ENCODE peak calls at places on chromosomes 16 and 17, in four cellular contexts. U, P, T and I are unnamed samples.

GRCh38 chr16:30761427-30761927 is 385 bp downstream of the CFAP119 start:
- DNase-seq in U (no peak), T (peak; percentile 34), P (peak; percentile 59), I (no peak)

GRCh38 chr17:81557276-81558114 is 5.3 kb upstream of the FAAP100 start:
- DNase-seq in T (no peak), P (no peak), U (no peak), I (no peak)

GRCh38 chr16:48081656-48082055 is 74.1 kb downstream of the ABCC12 start:
- DNase-seq in T (peak; percentile 93), U (peak; percentile 55), P (no peak), I (no peak)

GRCh38 chr16:51409001-51409675 is 258.1 kb upstream of the SALL1 start:
- DNase-seq in T (peak; percentile 29), P (no peak), U (no peak), I (no peak)

GRCh38 chr16:22386976-22387375 is 12.6 kb upstream of the CDR2 start:
- DNase-seq in U (peak; percentile 78), P (no peak), T (peak; percentile 92), I (no peak)

GRCh38 chr17:7897773-7898172 is 9.2 kb downstream of the CHD3 start:
- DNase-seq in U (no peak), T (peak; percentile 38), P (no peak), I (no peak)

GRCh38 chr16:22207715-22208360 is 1.8 kb downstream of the EEF2K start:
- DNase-seq in U (no peak), T (no peak), P (no peak), I (no peak)

GRCh38 chr17:81021531-81022370 is 13.2 kb upstream of the BAIAP2 start:
- DNase-seq in U (no peak), P (no peak), T (no peak), I (no peak)

GRCh38 chr16:14307623-14308356 is 236.7 kb downstream of the MRTFB start:
- DNase-seq in T (peak; percentile 34), U (no peak), P (no peak), I (no peak)

GRCh38 chr17:77666881-77667395 is 291.6 kb upstream of the TNRC6C start:
- DNase-seq in P (no peak), T (no peak), U (no peak), I (peak; percentile 15)

GRCh38 chr17:34892864-34893263 is 68.4 kb downstream of the CCT6B start:
- DNase-seq in U (no peak), P (no peak), T (no peak), I (no peak)

GRCh38 chr16:89101303-89102034 is 7.8 kb downstream of the ACSF3 start:
- DNase-seq in T (no peak), U (no peak), P (no peak), I (no peak)

GRCh38 chr17:37829446-37830142 is 84.7 kb upstream of the HNF1B start:
- DNase-seq in U (no peak), P (no peak), T (no peak), I (no peak)

GRCh38 chr17:33163827-33164555 is 129.1 kb downstream of the ASIC2 start:
- DNase-seq in P (no peak), T (peak; percentile 83), U (no peak), I (no peak)

GRCh38 chr16:8571061-8571596 is 19.2 kb downstream of the TMEM114 start:
- DNase-seq in P (no peak), U (no peak), T (peak; percentile 75), I (no peak)

GRCh38 chr16:66873685-66874055 is 6.6 kb upstream of the PDP2 start:
- DNase-seq in T (no peak), P (peak; percentile 50), U (no peak), I (no peak)

GRCh38 chr16:66872524-66872923 is 7.8 kb upstream of the PDP2 start:
- DNase-seq in U (no peak), T (no peak), P (peak; percentile 42), I (no peak)

GRCh38 chr16:66874079-66874775 is 6.1 kb upstream of the PDP2 start:
- DNase-seq in T (peak; percentile 68), U (no peak), P (no peak), I (no peak)

GRCh38 chr16:66871840-66872239 is 8.5 kb upstream of the PDP2 start:
- DNase-seq in P (peak; percentile 88), T (no peak), U (no peak), I (no peak)

GRCh38 chr16:66872927-66873684 is 7.2 kb upstream of the PDP2 start:
- DNase-seq in T (peak; percentile 100), P (peak; percentile 94), U (peak; percentile 94), I (peak; percentile 90)
- H3K4me3 ChIP-seq in T (peak overlapping the region; percentile 15), P (peak overlapping the region; percentile 32), U (peak overlapping the region; percentile 57), I (peak overlapping the region; percentile 37)

GRCh38 chr17:50807675-50808074 is 27.7 kb upstream of the WFIKKN2 start:
- DNase-seq in T (no peak), P (no peak), U (no peak), I (no peak)

GRCh38 chr17:50808413-50808812 is 27.0 kb upstream of the WFIKKN2 start:
- DNase-seq in T (no peak), U (no peak), P (no peak), I (no peak)

GRCh38 chr17:50805486-50805885 is 29.9 kb upstream of the WFIKKN2 start:
- DNase-seq in T (no peak), P (no peak), U (no peak), I (no peak)

GRCh38 chr17:50807014-50807413 is 28.4 kb upstream of the WFIKKN2 start:
- DNase-seq in P (no peak), U (no peak), T (peak; percentile 24), I (no peak)

DNA sequence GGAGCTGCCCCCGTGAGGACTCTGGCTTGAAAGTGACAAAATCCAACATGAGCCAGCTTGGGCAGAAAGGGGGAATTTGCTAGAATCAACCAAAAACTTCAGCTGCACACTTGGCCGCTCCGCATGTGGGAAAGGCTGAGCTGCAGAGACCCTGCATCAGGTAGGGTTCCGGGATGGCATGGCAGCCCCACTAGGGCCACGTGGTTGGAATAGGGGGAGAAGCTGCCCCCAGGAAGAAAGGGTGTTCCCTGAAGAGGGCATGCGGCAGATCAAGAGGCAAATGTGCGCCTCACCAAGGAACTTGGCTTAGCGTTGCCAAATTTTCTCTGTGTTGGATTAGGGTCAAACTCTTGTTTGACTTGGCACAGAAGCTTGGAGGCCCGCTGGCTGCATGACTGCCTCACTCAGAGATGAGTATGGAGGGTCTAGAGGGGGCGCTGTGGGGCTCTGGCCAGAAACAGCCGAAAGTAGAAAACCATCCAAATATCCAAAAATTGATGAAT is 29.2 kb upstream of the WFIKKN2 start:
- DNase-seq in U (no peak), P (peak; percentile 31), T (no peak), I (no peak)
- TF ChIP-seq CTCF in U (peak; percentile 21), P (no peak), T (peak; percentile 37), I (peak; percentile 16)

DNA sequence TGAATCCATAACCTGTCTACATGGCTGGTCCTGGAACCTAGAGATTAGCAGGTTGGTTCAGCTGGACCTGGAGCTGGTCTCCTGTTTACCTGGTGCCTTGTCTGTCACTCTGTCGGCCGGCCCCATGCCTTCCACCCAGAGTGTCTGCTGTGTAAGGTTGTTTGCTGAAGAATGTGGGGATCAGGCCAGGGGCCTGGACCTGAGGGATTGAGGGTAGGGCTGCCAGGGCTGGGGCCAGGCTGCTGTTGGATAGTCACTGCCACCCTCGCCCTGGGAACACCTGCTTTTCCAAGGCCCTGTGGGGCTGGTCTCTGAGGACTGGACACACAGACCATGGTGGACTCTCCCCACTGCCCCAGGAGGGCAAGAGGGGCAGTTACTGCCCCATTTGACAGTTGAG is 1.4 kb downstream of the NHERF2 start:
- DNase-seq in T (no peak), P (no peak), U (no peak), I (no peak)
- H3K4me3 ChIP-seq in T (no peak overlapping the region), P (peak overlapping the region; percentile 66), U (peak overlapping the region; percentile 72), I (no peak overlapping the region)

DNA sequence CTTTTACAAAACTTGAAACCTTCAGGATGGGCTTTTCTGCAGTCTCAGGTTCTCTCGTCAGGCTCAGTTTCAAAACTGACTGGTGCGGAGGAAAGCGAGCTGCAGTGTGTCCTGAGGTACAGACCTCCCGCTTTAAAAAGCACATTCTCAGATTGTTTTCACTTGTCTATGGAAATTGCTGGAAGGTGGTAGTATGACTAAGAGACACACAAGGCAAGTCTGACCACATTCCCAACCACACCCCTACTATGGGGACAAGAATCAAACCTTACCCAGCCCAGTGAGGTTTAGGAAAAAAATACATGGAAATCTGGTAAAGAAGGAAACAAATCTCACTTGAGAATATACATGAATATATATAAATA is 18.2 kb downstream of the SRP68 start:
- DNase-seq in T (peak; percentile 77), U (no peak), P (no peak), I (no peak)
- TF ChIP-seq CTCF in T (no peak), U (no peak), P (no peak), I (no peak)

GRCh38 chr16:58026705-58027340 is 1.3 kb downstream of the MMP15 start:
- DNase-seq in P (peak; percentile 44), U (no peak), T (no peak), I (no peak)
- H3K4me3 ChIP-seq in P (peak overlapping the region; percentile 96), U (peak overlapping the region; percentile 59), T (peak overlapping the region; percentile 31), I (no peak overlapping the region)

GRCh38 chr16:19223235-19223847 is 55.3 kb downstream of the SYT17 start:
- DNase-seq in U (no peak), T (no peak), P (peak; percentile 87), I (no peak)
- TF ChIP-seq CTCF in U (peak; percentile 58), T (peak; percentile 39), P (peak; percentile 85), I (peak; percentile 78)

GRCh38 chr17:75406222-75406615 is 741 bp upstream of the GRB2 start:
- DNase-seq in T (peak; percentile 18), P (peak; percentile 38), U (no peak), I (no peak)
- H3K4me3 ChIP-seq in T (peak overlapping the region; percentile 76), P (peak overlapping the region; percentile 100), U (peak overlapping the region; percentile 66), I (peak overlapping the region; percentile 59)